ENCODE peak calls at places on chromosomes 4 and X, in five cellular contexts. Z, Y, K, H and F are unnamed samples.

GRCh38 chrX:29746326-29746725 is 469.0 kb upstream of the MAGEB2 start:
- DNase-seq in Z (no peak), Y (peak; percentile 6), K (no peak), H (peak; percentile 11), F (peak; percentile 58)

GRCh38 chrX:102155806-102156179 is at the start of gene BEX5:
- DNase-seq in Z (no peak), Y (no peak), K (peak; percentile 29), H (no peak), F (peak; percentile 1)

GRCh38 chr4:7313361-7313811 is 121.0 kb downstream of the SORCS2 start:
- DNase-seq in Z (no peak), Y (no peak), K (no peak), H (no peak), F (no peak)

GRCh38 chr4:8745036-8745827 is 126.4 kb downstream of the HMX1 start:
- DNase-seq in Z (no peak), Y (no peak), K (no peak), H (no peak), F (no peak)

GRCh38 chr4:127870688-127871087 is 10.0 kb upstream of the PLK4 start:
- DNase-seq in Z (no peak), Y (peak; percentile 51), K (no peak), H (peak; percentile 85), F (peak; percentile 72)

GRCh38 chrX:71493111-71493613 is 39.7 kb upstream of the OGT start:
- DNase-seq in Z (no peak), Y (no peak), K (no peak), H (peak; percentile 69), F (peak; percentile 41)

GRCh38 chr4:86302242-86302641 is 57.6 kb downstream of the MAPK10 start:
- DNase-seq in Z (no peak), Y (no peak), K (peak; percentile 8), H (peak; percentile 44), F (no peak)

GRCh38 chr4:182593864-182594263 is 323.3 kb downstream of the DCTD start:
- DNase-seq in Z (no peak), Y (peak; percentile 18), K (no peak), H (no peak), F (peak; percentile 78)

GRCh38 chr4:5558502-5558901 is 149.9 kb downstream of the EVC2 start:
- DNase-seq in Z (no peak), Y (no peak), K (no peak), H (no peak), F (no peak)

GRCh38 chrX:110060317-110060716 is 57.4 kb downstream of the TMEM164 start:
- DNase-seq in Z (no peak), Y (no peak), K (no peak), H (no peak), F (no peak)

GRCh38 chr4:2743518-2744445 is 12.4 kb downstream of the TNIP2 start:
- DNase-seq in Z (no peak), Y (no peak), K (no peak), H (no peak), F (no peak)

GRCh38 chr4:140243345-140243753 is 89.4 kb upstream of the MAML3 start:
- DNase-seq in Z (peak; percentile 63), Y (no peak), K (no peak), H (no peak), F (no peak)

DNA sequence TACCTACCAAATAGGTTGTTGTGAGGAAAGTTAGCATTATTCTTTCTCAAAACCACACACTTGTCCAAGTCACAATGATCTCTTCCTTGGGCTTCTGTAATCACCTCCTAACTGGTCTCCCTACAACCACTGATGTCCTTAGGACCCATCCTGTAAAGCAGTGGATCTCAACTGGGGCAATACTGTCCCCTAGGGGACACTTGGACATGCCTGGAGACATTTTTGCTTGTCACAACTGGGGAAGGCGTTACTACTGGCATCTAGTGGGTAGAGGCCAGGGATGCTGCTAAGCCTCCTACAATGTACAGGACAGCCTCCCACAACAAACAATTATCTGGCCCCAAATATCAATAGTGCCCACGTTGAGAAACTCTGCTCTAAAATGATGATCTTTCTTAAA is 118.7 kb upstream of the AP1S2 start:
- DNase-seq in Z (peak; percentile 56), Y (peak; percentile 27), K (peak; percentile 10), H (peak; percentile 39), F (peak; percentile 23)
- TF ChIP-seq CTCF in Z (peak; percentile 67), Y (peak; percentile 71), K (peak; percentile 42), H (no peak), F (peak; percentile 35)

GRCh38 chr4:165096776-165097175 is 15.9 kb downstream of the TMEM192 start:
- DNase-seq in Z (peak; percentile 16), Y (peak; percentile 6), K (no peak), H (peak; percentile 49), F (peak; percentile 68)
- TF ChIP-seq CTCF in Z (peak; percentile 78), Y (peak; percentile 63), K (peak; percentile 79), H (peak; percentile 54), F (peak; percentile 67)

GRCh38 chr4:170420255-170420693 is 330.5 kb upstream of the AADAT start:
- DNase-seq in Z (peak; percentile 5), Y (no peak), K (no peak), H (peak; percentile 8), F (peak; percentile 87)
- TF ChIP-seq CTCF in Z (no peak), Y (no peak), K (no peak), H (no peak), F (no peak)

GRCh38 chrX:35090801-35091200 is 148.2 kb downstream of the FAM47B start:
- DNase-seq in Z (no peak), Y (no peak), K (no peak), H (peak; percentile 62), F (no peak)
- TF ChIP-seq CTCF in Z (no peak), Y (no peak), K (no peak), H (no peak), F (no peak)

GRCh38 chrX:23902419-23902818 is 5.3 kb downstream of the APOO start:
- DNase-seq in Z (peak; percentile 50), Y (peak; percentile 50), K (no peak), H (peak; percentile 80), F (peak; percentile 77)
- TF ChIP-seq CTCF in Z (peak; percentile 74), Y (peak; percentile 27), K (peak; percentile 78), H (peak; percentile 3), F (peak; percentile 41)

DNA sequence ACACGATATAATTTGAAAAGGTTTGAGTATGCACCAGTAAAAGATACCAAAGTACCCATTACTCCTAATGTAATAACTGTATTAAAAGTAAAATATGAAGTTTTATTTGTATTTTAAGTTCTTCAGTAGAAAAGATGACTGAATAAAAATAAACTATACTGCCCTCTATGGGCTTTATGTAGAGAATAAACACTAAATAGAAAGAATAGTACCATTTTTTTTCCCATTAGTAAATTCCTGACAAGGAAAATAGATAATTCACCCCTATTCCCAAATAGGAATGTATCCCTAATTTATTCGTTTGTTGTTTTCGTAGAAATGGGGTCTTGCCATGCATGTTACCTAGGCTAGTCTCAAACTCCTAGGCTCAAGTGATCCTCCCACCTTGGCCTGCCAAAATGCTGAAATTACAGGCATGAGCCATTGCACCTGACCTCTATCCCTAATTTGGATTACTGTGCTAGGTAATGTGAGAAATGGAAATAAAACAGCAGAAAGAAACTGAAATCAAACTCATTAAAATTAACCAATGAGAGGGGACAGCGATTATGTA is 73.6 kb upstream of the COX18 start:
- DNase-seq in Z (no peak), Y (no peak), K (no peak), H (peak; percentile 17), F (peak; percentile 8)
- TF ChIP-seq CTCF in Z (peak; percentile 76), Y (peak; percentile 17), K (peak; percentile 56), H (no peak), F (peak; percentile 26)

DNA sequence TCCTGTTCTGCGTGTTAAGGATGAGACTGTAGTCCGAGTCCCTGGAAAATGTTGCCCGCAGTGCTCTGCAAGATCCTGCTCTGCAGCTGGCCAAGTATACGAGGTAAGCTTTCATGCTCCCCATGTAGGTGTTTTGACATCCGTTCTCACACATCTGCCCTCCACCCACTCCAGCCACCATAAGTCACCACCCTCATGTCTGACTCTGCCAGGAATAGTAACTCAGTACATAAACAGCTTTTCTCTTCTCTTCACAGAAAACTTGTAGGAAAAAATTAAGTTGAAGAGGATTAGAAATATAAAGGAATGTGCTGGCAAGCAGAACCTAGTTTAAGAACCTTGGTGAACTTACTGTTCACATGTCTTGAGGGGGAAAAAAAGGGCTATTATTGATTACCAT is 207.9 kb downstream of the FRAS1 start:
- DNase-seq in Z (no peak), Y (no peak), K (no peak), H (no peak), F (no peak)
- TF ChIP-seq CTCF in Z (no peak), Y (no peak), K (no peak), H (no peak), F (no peak)

GRCh38 chr4:118680808-118681207 is 4.4 kb upstream of the METTL14 start:
- DNase-seq in Z (no peak), Y (no peak), K (no peak), H (no peak), F (no peak)

GRCh38 chr4:118676128-118676527 is 9.1 kb upstream of the METTL14 start:
- DNase-seq in Z (no peak), Y (no peak), K (no peak), H (peak; percentile 5), F (peak; percentile 19)
- TF ChIP-seq CTCF in Z (peak; percentile 49), Y (peak; percentile 21), K (no peak), H (no peak), F (peak; percentile 46)

DNA sequence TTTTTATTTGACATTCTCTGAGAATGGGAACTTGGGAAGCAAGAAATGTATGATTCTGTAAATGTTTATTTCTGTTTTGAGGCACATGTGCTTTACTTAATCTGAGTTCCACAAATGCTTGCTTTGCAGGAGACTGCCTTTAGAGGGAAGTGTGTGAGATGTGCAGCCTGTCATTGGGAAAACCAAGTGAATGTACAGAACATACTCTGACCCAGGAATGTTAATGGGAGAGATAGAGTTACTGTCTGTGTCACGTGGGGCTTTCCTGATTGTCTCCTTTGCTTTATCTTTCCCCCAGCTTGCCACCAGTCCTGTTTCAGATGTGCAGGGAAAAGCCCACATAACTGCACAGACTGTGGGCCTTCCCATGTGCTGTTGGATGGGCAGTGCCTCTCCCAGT is 218.6 kb upstream of the ANXA3 start:
- DNase-seq in Z (no peak), Y (no peak), K (no peak), H (no peak), F (no peak)
- TF ChIP-seq CTCF in Z (no peak), Y (no peak), K (no peak), H (no peak), F (no peak)